ENCODE peak calls at places on chromosomes 5 and 9, in seven cellular contexts. One of them, this sample, is unnamed.

GRCh38 chr5:24510523-24510988 is 134.2 kb downstream of the CDH10 start:
- DNase-seq in ELR: no peak
- DNase-seq in GM13976: no peak
- DNase-seq in H54: no peak
- DNase-seq in HL-60: no peak
- DNase-seq in stimulated activated CD4-positive, alpha-beta T cell treated with anti-CD3 and anti-CD28 coated beads, Interleukin-1b, Interleukin-23, amount 100 ng/mL, for 24 hours: no peak
- DNase-seq in T-helper 2 cell: no peak
- DNase-seq in this sample: no peak

GRCh38 chr9:135060461-135061116 is 26.9 kb upstream of the OLFM1 start:
- DNase-seq in ELR: no peak
- DNase-seq in GM13976: no peak
- DNase-seq in H54: no peak
- DNase-seq in HL-60: no peak
- DNase-seq in stimulated activated CD4-positive, alpha-beta T cell treated with anti-CD3 and anti-CD28 coated beads, Interleukin-1b, Interleukin-23, amount 100 ng/mL, for 24 hours: no peak
- DNase-seq in T-helper 2 cell: no peak
- DNase-seq in this sample: no peak

GRCh38 chr5:35904443-35905132 is 33.8 kb downstream of the CAPSL start:
- DNase-seq in ELR: no peak
- DNase-seq in GM13976: peak; percentile 53
- DNase-seq in H54: no peak
- DNase-seq in HL-60: no peak
- DNase-seq in stimulated activated CD4-positive, alpha-beta T cell treated with anti-CD3 and anti-CD28 coated beads, Interleukin-1b, Interleukin-23, amount 100 ng/mL, for 24 hours: no peak
- DNase-seq in T-helper 2 cell: no peak
- DNase-seq in this sample: peak; percentile 57

GRCh38 chr9:98567540-98568233 is 141.0 kb downstream of the GABBR2 start:
- DNase-seq in ELR: no peak
- DNase-seq in GM13976: no peak
- DNase-seq in H54: no peak
- DNase-seq in HL-60: no peak
- DNase-seq in stimulated activated CD4-positive, alpha-beta T cell treated with anti-CD3 and anti-CD28 coated beads, Interleukin-1b, Interleukin-23, amount 100 ng/mL, for 24 hours: no peak
- DNase-seq in T-helper 2 cell: no peak
- DNase-seq in this sample: no peak

GRCh38 chr5:10214036-10214435 is 35.7 kb downstream of the ATPSCKMT start:
- DNase-seq in ELR: peak; percentile 32
- DNase-seq in GM13976: no peak
- DNase-seq in H54: no peak
- DNase-seq in HL-60: no peak
- DNase-seq in stimulated activated CD4-positive, alpha-beta T cell treated with anti-CD3 and anti-CD28 coated beads, Interleukin-1b, Interleukin-23, amount 100 ng/mL, for 24 hours: no peak
- DNase-seq in T-helper 2 cell: no peak
- DNase-seq in this sample: no peak

GRCh38 chr5:10229306-10230048 is 20.2 kb downstream of the ATPSCKMT start:
- DNase-seq in ELR: peak; percentile 89
- DNase-seq in GM13976: no peak
- DNase-seq in H54: peak; percentile 33
- DNase-seq in HL-60: no peak
- DNase-seq in stimulated activated CD4-positive, alpha-beta T cell treated with anti-CD3 and anti-CD28 coated beads, Interleukin-1b, Interleukin-23, amount 100 ng/mL, for 24 hours: no peak
- DNase-seq in T-helper 2 cell: no peak
- DNase-seq in this sample: no peak

GRCh38 chr9:127608104-127608966 is 3.7 kb upstream of the STXBP1 start:
- DNase-seq in ELR: peak; percentile 70
- DNase-seq in GM13976: peak; percentile 89
- DNase-seq in H54: peak; percentile 59
- DNase-seq in HL-60: peak; percentile 73
- DNase-seq in stimulated activated CD4-positive, alpha-beta T cell treated with anti-CD3 and anti-CD28 coated beads, Interleukin-1b, Interleukin-23, amount 100 ng/mL, for 24 hours: peak; percentile 74
- DNase-seq in T-helper 2 cell: peak; percentile 72
- DNase-seq in this sample: peak; percentile 86

GRCh38 chr9:121648172-121648571 is 3.3 kb upstream of the DAB2IP start:
- DNase-seq in ELR: no peak
- DNase-seq in GM13976: no peak
- DNase-seq in H54: no peak
- DNase-seq in HL-60: no peak
- DNase-seq in stimulated activated CD4-positive, alpha-beta T cell treated with anti-CD3 and anti-CD28 coated beads, Interleukin-1b, Interleukin-23, amount 100 ng/mL, for 24 hours: no peak
- DNase-seq in T-helper 2 cell: no peak
- DNase-seq in this sample: no peak

GRCh38 chr9:131658753-131659129 is 81.1 kb downstream of the RAPGEF1 start:
- DNase-seq in ELR: no peak
- DNase-seq in GM13976: no peak
- DNase-seq in H54: no peak
- DNase-seq in HL-60: no peak
- DNase-seq in stimulated activated CD4-positive, alpha-beta T cell treated with anti-CD3 and anti-CD28 coated beads, Interleukin-1b, Interleukin-23, amount 100 ng/mL, for 24 hours: no peak
- DNase-seq in T-helper 2 cell: no peak
- DNase-seq in this sample: no peak

GRCh38 chr9:13279284-13280162 is at the start of gene MPDZ:
- DNase-seq in ELR: peak; percentile 70
- DNase-seq in GM13976: peak; percentile 19
- DNase-seq in H54: peak; percentile 71
- DNase-seq in HL-60: no peak
- DNase-seq in stimulated activated CD4-positive, alpha-beta T cell treated with anti-CD3 and anti-CD28 coated beads, Interleukin-1b, Interleukin-23, amount 100 ng/mL, for 24 hours: no peak
- DNase-seq in T-helper 2 cell: no peak
- DNase-seq in this sample: no peak

GRCh38 chr9:106487256-106487655 is 375.7 kb upstream of the ZNF462 start:
- DNase-seq in ELR: no peak
- DNase-seq in GM13976: no peak
- DNase-seq in H54: no peak
- DNase-seq in HL-60: no peak
- DNase-seq in stimulated activated CD4-positive, alpha-beta T cell treated with anti-CD3 and anti-CD28 coated beads, Interleukin-1b, Interleukin-23, amount 100 ng/mL, for 24 hours: no peak
- DNase-seq in T-helper 2 cell: no peak
- DNase-seq in this sample: no peak

GRCh38 chr9:33166263-33167083 is 663 bp downstream of the B4GALT1 start:
- DNase-seq in ELR: peak; percentile 47
- DNase-seq in GM13976: no peak
- DNase-seq in H54: no peak
- DNase-seq in HL-60: no peak
- DNase-seq in stimulated activated CD4-positive, alpha-beta T cell treated with anti-CD3 and anti-CD28 coated beads, Interleukin-1b, Interleukin-23, amount 100 ng/mL, for 24 hours: no peak
- DNase-seq in T-helper 2 cell: no peak
- DNase-seq in this sample: no peak

GRCh38 chr9:97309260-97309659 is 1.8 kb downstream of the CCDC180 start:
- DNase-seq in ELR: no peak
- DNase-seq in GM13976: no peak
- DNase-seq in H54: no peak
- DNase-seq in HL-60: no peak
- DNase-seq in stimulated activated CD4-positive, alpha-beta T cell treated with anti-CD3 and anti-CD28 coated beads, Interleukin-1b, Interleukin-23, amount 100 ng/mL, for 24 hours: no peak
- DNase-seq in T-helper 2 cell: no peak
- DNase-seq in this sample: no peak

GRCh38 chr9:134850611-134851010 is 30.0 kb upstream of the FCN2 start:
- DNase-seq in ELR: no peak
- DNase-seq in GM13976: no peak
- DNase-seq in H54: no peak
- DNase-seq in HL-60: no peak
- DNase-seq in stimulated activated CD4-positive, alpha-beta T cell treated with anti-CD3 and anti-CD28 coated beads, Interleukin-1b, Interleukin-23, amount 100 ng/mL, for 24 hours: no peak
- DNase-seq in T-helper 2 cell: no peak
- DNase-seq in this sample: no peak

GRCh38 chr5:95331358-95331757 is 46.5 kb upstream of the MCTP1 start:
- DNase-seq in ELR: no peak
- DNase-seq in GM13976: no peak
- DNase-seq in H54: no peak
- DNase-seq in HL-60: no peak
- DNase-seq in stimulated activated CD4-positive, alpha-beta T cell treated with anti-CD3 and anti-CD28 coated beads, Interleukin-1b, Interleukin-23, amount 100 ng/mL, for 24 hours: no peak
- DNase-seq in T-helper 2 cell: no peak
- DNase-seq in this sample: no peak

GRCh38 chr9:68522954-68523353 is 17.7 kb downstream of the TMEM252 start:
- DNase-seq in ELR: no peak
- DNase-seq in GM13976: no peak
- DNase-seq in H54: no peak
- DNase-seq in HL-60: no peak
- DNase-seq in stimulated activated CD4-positive, alpha-beta T cell treated with anti-CD3 and anti-CD28 coated beads, Interleukin-1b, Interleukin-23, amount 100 ng/mL, for 24 hours: no peak
- DNase-seq in T-helper 2 cell: no peak
- DNase-seq in this sample: no peak

GRCh38 chr9:34375901-34376595 is 650 bp downstream of the MYORG start:
- DNase-seq in ELR: peak; percentile 32
- DNase-seq in GM13976: peak; percentile 62
- DNase-seq in H54: no peak
- DNase-seq in HL-60: peak; percentile 43
- DNase-seq in stimulated activated CD4-positive, alpha-beta T cell treated with anti-CD3 and anti-CD28 coated beads, Interleukin-1b, Interleukin-23, amount 100 ng/mL, for 24 hours: no peak
- DNase-seq in T-helper 2 cell: peak; percentile 67
- DNase-seq in this sample: peak; percentile 59

GRCh38 chr9:106143781-106144180 is 449.4 kb downstream of the TMEM38B start:
- DNase-seq in ELR: no peak
- DNase-seq in GM13976: no peak
- DNase-seq in H54: no peak
- DNase-seq in HL-60: no peak
- DNase-seq in stimulated activated CD4-positive, alpha-beta T cell treated with anti-CD3 and anti-CD28 coated beads, Interleukin-1b, Interleukin-23, amount 100 ng/mL, for 24 hours: no peak
- DNase-seq in T-helper 2 cell: no peak
- DNase-seq in this sample: no peak

GRCh38 chr9:69976165-69976564 is 67.5 kb upstream of the MAMDC2 start:
- DNase-seq in ELR: peak; percentile 93
- DNase-seq in GM13976: no peak
- DNase-seq in H54: peak; percentile 64
- DNase-seq in HL-60: no peak
- DNase-seq in stimulated activated CD4-positive, alpha-beta T cell treated with anti-CD3 and anti-CD28 coated beads, Interleukin-1b, Interleukin-23, amount 100 ng/mL, for 24 hours: no peak
- DNase-seq in T-helper 2 cell: no peak
- DNase-seq in this sample: no peak

GRCh38 chr5:172920447-172920849 is 38.8 kb upstream of the RPL26L1 start:
- DNase-seq in ELR: peak; percentile 99
- DNase-seq in GM13976: no peak
- DNase-seq in H54: peak; percentile 91
- DNase-seq in HL-60: no peak
- DNase-seq in stimulated activated CD4-positive, alpha-beta T cell treated with anti-CD3 and anti-CD28 coated beads, Interleukin-1b, Interleukin-23, amount 100 ng/mL, for 24 hours: no peak
- DNase-seq in T-helper 2 cell: no peak
- DNase-seq in this sample: no peak

GRCh38 chr5:14322437-14323187 is 179.5 kb downstream of the TRIO start:
- DNase-seq in ELR: peak; percentile 27
- DNase-seq in GM13976: no peak
- DNase-seq in H54: no peak
- DNase-seq in HL-60: no peak
- DNase-seq in stimulated activated CD4-positive, alpha-beta T cell treated with anti-CD3 and anti-CD28 coated beads, Interleukin-1b, Interleukin-23, amount 100 ng/mL, for 24 hours: no peak
- DNase-seq in T-helper 2 cell: no peak
- DNase-seq in this sample: no peak

GRCh38 chr9:22044583-22044982 is 35.5 kb upstream of the CDKN2B start:
- DNase-seq in ELR: peak; percentile 96
- DNase-seq in GM13976: no peak
- DNase-seq in H54: no peak
- DNase-seq in HL-60: no peak
- DNase-seq in stimulated activated CD4-positive, alpha-beta T cell treated with anti-CD3 and anti-CD28 coated beads, Interleukin-1b, Interleukin-23, amount 100 ng/mL, for 24 hours: no peak
- DNase-seq in T-helper 2 cell: no peak
- DNase-seq in this sample: no peak

GRCh38 chr9:34891386-34891785 is 66.7 kb upstream of the PHF24 start:
- DNase-seq in ELR: peak; percentile 38
- DNase-seq in GM13976: no peak
- DNase-seq in H54: no peak
- DNase-seq in HL-60: no peak
- DNase-seq in stimulated activated CD4-positive, alpha-beta T cell treated with anti-CD3 and anti-CD28 coated beads, Interleukin-1b, Interleukin-23, amount 100 ng/mL, for 24 hours: no peak
- DNase-seq in T-helper 2 cell: no peak
- DNase-seq in this sample: no peak

GRCh38 chr5:163318707-163319106 is 118.7 kb upstream of the CCNG1 start:
- DNase-seq in ELR: no peak
- DNase-seq in GM13976: no peak
- DNase-seq in H54: no peak
- DNase-seq in HL-60: no peak
- DNase-seq in stimulated activated CD4-positive, alpha-beta T cell treated with anti-CD3 and anti-CD28 coated beads, Interleukin-1b, Interleukin-23, amount 100 ng/mL, for 24 hours: no peak
- DNase-seq in T-helper 2 cell: no peak
- DNase-seq in this sample: no peak

GRCh38 chr5:51632794-51633193 is 249.5 kb downstream of the ISL1 start:
- DNase-seq in ELR: no peak
- DNase-seq in GM13976: no peak
- DNase-seq in H54: no peak
- DNase-seq in HL-60: no peak
- DNase-seq in stimulated activated CD4-positive, alpha-beta T cell treated with anti-CD3 and anti-CD28 coated beads, Interleukin-1b, Interleukin-23, amount 100 ng/mL, for 24 hours: no peak
- DNase-seq in T-helper 2 cell: no peak
- DNase-seq in this sample: no peak

GRCh38 chr5:72508241-72509170 is 1.3 kb upstream of the ZNF366 start:
- DNase-seq in ELR: no peak
- DNase-seq in GM13976: peak; percentile 80
- DNase-seq in H54: no peak
- DNase-seq in HL-60: no peak
- DNase-seq in stimulated activated CD4-positive, alpha-beta T cell treated with anti-CD3 and anti-CD28 coated beads, Interleukin-1b, Interleukin-23, amount 100 ng/mL, for 24 hours: no peak
- DNase-seq in T-helper 2 cell: no peak
- DNase-seq in this sample: peak; percentile 84

GRCh38 chr9:129604766-129605163 is 16.1 kb downstream of the C9orf50 start:
- DNase-seq in ELR: no peak
- DNase-seq in GM13976: no peak
- DNase-seq in H54: no peak
- DNase-seq in HL-60: no peak
- DNase-seq in stimulated activated CD4-positive, alpha-beta T cell treated with anti-CD3 and anti-CD28 coated beads, Interleukin-1b, Interleukin-23, amount 100 ng/mL, for 24 hours: no peak
- DNase-seq in T-helper 2 cell: no peak
- DNase-seq in this sample: no peak

GRCh38 chr5:198516-198915 is 7.2 kb downstream of the LRRC14B start:
- DNase-seq in ELR: no peak
- DNase-seq in GM13976: no peak
- DNase-seq in H54: no peak
- DNase-seq in HL-60: no peak
- DNase-seq in stimulated activated CD4-positive, alpha-beta T cell treated with anti-CD3 and anti-CD28 coated beads, Interleukin-1b, Interleukin-23, amount 100 ng/mL, for 24 hours: no peak
- DNase-seq in T-helper 2 cell: no peak
- DNase-seq in this sample: no peak

GRCh38 chr5:36792560-36793180 is 83.9 kb upstream of the NIPBL start:
- DNase-seq in ELR: no peak
- DNase-seq in GM13976: no peak
- DNase-seq in H54: no peak
- DNase-seq in HL-60: no peak
- DNase-seq in stimulated activated CD4-positive, alpha-beta T cell treated with anti-CD3 and anti-CD28 coated beads, Interleukin-1b, Interleukin-23, amount 100 ng/mL, for 24 hours: no peak
- DNase-seq in T-helper 2 cell: no peak
- DNase-seq in this sample: no peak

GRCh38 chr5:127962491-127962890 is 121.1 kb upstream of the SLC12A2 start:
- DNase-seq in ELR: no peak
- DNase-seq in GM13976: no peak
- DNase-seq in H54: no peak
- DNase-seq in HL-60: no peak
- DNase-seq in stimulated activated CD4-positive, alpha-beta T cell treated with anti-CD3 and anti-CD28 coated beads, Interleukin-1b, Interleukin-23, amount 100 ng/mL, for 24 hours: no peak
- DNase-seq in T-helper 2 cell: no peak
- DNase-seq in this sample: no peak

GRCh38 chr5:10756539-10756938 is 4.5 kb downstream of the DAP start:
- DNase-seq in ELR: peak; percentile 30
- DNase-seq in GM13976: no peak
- DNase-seq in H54: no peak
- DNase-seq in HL-60: no peak
- DNase-seq in stimulated activated CD4-positive, alpha-beta T cell treated with anti-CD3 and anti-CD28 coated beads, Interleukin-1b, Interleukin-23, amount 100 ng/mL, for 24 hours: no peak
- DNase-seq in T-helper 2 cell: no peak
- DNase-seq in this sample: peak; percentile 31

GRCh38 chr5:24649531-24649930 is 4.8 kb upstream of the CDH10 start:
- DNase-seq in ELR: no peak
- DNase-seq in GM13976: no peak
- DNase-seq in H54: no peak
- DNase-seq in HL-60: no peak
- DNase-seq in stimulated activated CD4-positive, alpha-beta T cell treated with anti-CD3 and anti-CD28 coated beads, Interleukin-1b, Interleukin-23, amount 100 ng/mL, for 24 hours: no peak
- DNase-seq in T-helper 2 cell: no peak
- DNase-seq in this sample: no peak

GRCh38 chr9:130189840-130190239 is 17.6 kb downstream of the NCS1 start:
- DNase-seq in ELR: no peak
- DNase-seq in GM13976: no peak
- DNase-seq in H54: no peak
- DNase-seq in HL-60: no peak
- DNase-seq in stimulated activated CD4-positive, alpha-beta T cell treated with anti-CD3 and anti-CD28 coated beads, Interleukin-1b, Interleukin-23, amount 100 ng/mL, for 24 hours: no peak
- DNase-seq in T-helper 2 cell: no peak
- DNase-seq in this sample: no peak

GRCh38 chr5:135063511-135064234 is 29.6 kb upstream of the PITX1 start:
- DNase-seq in ELR: no peak
- DNase-seq in GM13976: no peak
- DNase-seq in H54: no peak
- DNase-seq in HL-60: no peak
- DNase-seq in stimulated activated CD4-positive, alpha-beta T cell treated with anti-CD3 and anti-CD28 coated beads, Interleukin-1b, Interleukin-23, amount 100 ng/mL, for 24 hours: no peak
- DNase-seq in T-helper 2 cell: no peak
- DNase-seq in this sample: no peak

GRCh38 chr5:176543428-176544182 is 5.5 kb upstream of the CDHR2 start:
- DNase-seq in ELR: peak; percentile 64
- DNase-seq in GM13976: peak; percentile 80
- DNase-seq in H54: peak; percentile 70
- DNase-seq in HL-60: no peak
- DNase-seq in stimulated activated CD4-positive, alpha-beta T cell treated with anti-CD3 and anti-CD28 coated beads, Interleukin-1b, Interleukin-23, amount 100 ng/mL, for 24 hours: peak; percentile 73
- DNase-seq in T-helper 2 cell: peak; percentile 70
- DNase-seq in this sample: peak; percentile 73

GRCh38 chr5:168219515-168220410 is 71.7 kb upstream of the WWC1 start:
- DNase-seq in ELR: peak; percentile 73
- DNase-seq in GM13976: peak; percentile 81
- DNase-seq in H54: peak; percentile 74
- DNase-seq in HL-60: peak; percentile 45
- DNase-seq in stimulated activated CD4-positive, alpha-beta T cell treated with anti-CD3 and anti-CD28 coated beads, Interleukin-1b, Interleukin-23, amount 100 ng/mL, for 24 hours: no peak
- DNase-seq in T-helper 2 cell: no peak
- DNase-seq in this sample: peak; percentile 76

GRCh38 chr5:37849641-37850040 is 9.8 kb upstream of the GDNF start:
- DNase-seq in ELR: no peak
- DNase-seq in GM13976: no peak
- DNase-seq in H54: no peak
- DNase-seq in HL-60: no peak
- DNase-seq in stimulated activated CD4-positive, alpha-beta T cell treated with anti-CD3 and anti-CD28 coated beads, Interleukin-1b, Interleukin-23, amount 100 ng/mL, for 24 hours: no peak
- DNase-seq in T-helper 2 cell: no peak
- DNase-seq in this sample: no peak

GRCh38 chr9:33350310-33350709 is 52.1 kb downstream of the AQP7 start:
- DNase-seq in ELR: peak; percentile 65
- DNase-seq in GM13976: no peak
- DNase-seq in H54: peak; percentile 12
- DNase-seq in HL-60: no peak
- DNase-seq in stimulated activated CD4-positive, alpha-beta T cell treated with anti-CD3 and anti-CD28 coated beads, Interleukin-1b, Interleukin-23, amount 100 ng/mL, for 24 hours: no peak
- DNase-seq in T-helper 2 cell: no peak
- DNase-seq in this sample: no peak

This sample was measured in GM10248.